ENCODE peak calls at places on chromosomes 4 and X, in six cellular contexts. X is fibroblast of the aortic adventitia, L is uterus, B is GM10248, Y is tibial artery, M is GM23248. N is an unnamed sample.
A peak's percentile ranks its signal among the peaks of the same experiment; 100 is the strongest.

GRCh38 chrX:39418132-39418935 is 617.1 kb downstream of the MID1IP1 start:
- DNase-seq in B (no peak), L (no peak), X (no peak), M (no peak), Y (no peak), N (no peak)

GRCh38 chrX:78237127-78237526 is 90.3 kb downstream of the CYSLTR1 start:
- DNase-seq in Y (no peak), X (no peak), B (no peak), L (no peak), M (no peak), N (no peak)

GRCh38 chrX:68658530-68658929 is 11.1 kb downstream of the STARD8 start:
- DNase-seq in Y (no peak), B (no peak), M (no peak), X (no peak), L (peak; percentile 30), N (peak; percentile 16)

GRCh38 chr4:159926871-159927270 is 824.0 kb downstream of the RAPGEF2 start:
- DNase-seq in M (no peak), L (no peak), B (no peak), X (no peak), Y (no peak), N (no peak)

GRCh38 chrX:77085372-77085771 is 361.8 kb upstream of the FGF16 start:
- DNase-seq in M (no peak), X (no peak), Y (no peak), B (no peak), L (no peak), N (no peak)

GRCh38 chr4:98446499-98447375 is 185.6 kb downstream of the RAP1GDS1 start:
- DNase-seq in B (peak; percentile 35), Y (no peak), L (no peak), M (peak; percentile 63), X (no peak), N (peak; percentile 82)

GRCh38 chrX:7088968-7089615 is 58.4 kb upstream of the STS start:
- DNase-seq in Y (no peak), L (no peak), X (no peak), B (peak; percentile 26), M (no peak), N (no peak)

GRCh38 chr4:106238819-106239420 is 77.1 kb downstream of the TBCK start:
- DNase-seq in B (no peak), X (peak; percentile 52), L (no peak), Y (no peak), M (peak; percentile 59), N (peak; percentile 49)

N was measured in fibroblast of mammary gland.